ENCODE peak calls at places on chromosome 22, in seven cellular contexts. N is right lobe of liver, M is thoracic aorta, E is psoas muscle, Y is AG09309, H is cardiac fibroblast, K is upper lobe of right lung. O is an unnamed sample.

GRCh38 chr22:47290706-47291430 is 528.4 kb downstream of the TBC1D22A start:
- DNase-seq in K (peak; percentile 21), E (no peak), Y (no peak), H (no peak), M (no peak), N (no peak), O (no peak)

GRCh38 chr22:41523464-41524221 is 20.6 kb downstream of the POLR3H start:
- DNase-seq in E (peak; percentile 25), N (no peak), H (peak; percentile 68), K (no peak), Y (no peak), M (no peak), O (no peak)

GRCh38 chr22:45212992-45213751 is 27.5 kb downstream of the KIAA0930 start:
- DNase-seq in Y (no peak), E (peak; percentile 57), N (peak; percentile 38), M (peak; percentile 38), K (peak; percentile 67), H (peak; percentile 68), O (no peak)

GRCh38 chr22:22986640-22987039 is 83.7 kb upstream of the GNAZ start:
- DNase-seq in H (no peak), E (no peak), Y (no peak), M (no peak), N (no peak), K (no peak), O (no peak)

GRCh38 chr22:22756109-22756508 is 111.7 kb downstream of the GGTLC2 start:
- DNase-seq in H (no peak), K (no peak), E (no peak), M (no peak), N (no peak), Y (no peak), O (no peak)

GRCh38 chr22:47453049-47453448 is 690.6 kb downstream of the TBC1D22A start:
- DNase-seq in Y (no peak), E (no peak), M (no peak), K (no peak), H (no peak), N (no peak), O (no peak)

GRCh38 chr22:16964366-16964765 is 43.7 kb downstream of the GAB4 start:
- DNase-seq in H (no peak), E (no peak), N (no peak), Y (no peak), K (no peak), M (no peak), O (no peak)

GRCh38 chr22:42072606-42073330 is 1.3 kb upstream of the PHETA2 start:
- DNase-seq in H (no peak), E (no peak), Y (no peak), N (no peak), M (no peak), K (no peak), O (no peak)

GRCh38 chr22:30167327-30167726 is 79.2 kb downstream of the LIF start:
- DNase-seq in Y (no peak), N (no peak), H (no peak), E (no peak), K (no peak), M (no peak), O (no peak)

GRCh38 chr22:42214625-42215415 is 55.6 kb downstream of the TCF20 start:
- DNase-seq in M (no peak), N (no peak), K (no peak), E (peak; percentile 28), Y (no peak), H (no peak), O (no peak)

GRCh38 chr22:17284917-17285316 is 65.7 kb upstream of the ADA2 start:
- DNase-seq in K (no peak), Y (no peak), M (no peak), N (no peak), E (no peak), H (no peak), O (no peak)

GRCh38 chr22:48106215-48106614 is 1343.8 kb downstream of the TBC1D22A start:
- DNase-seq in Y (no peak), M (no peak), N (no peak), H (no peak), E (no peak), K (no peak), O (no peak)

GRCh38 chr22:27133951-27134664 is 476.7 kb downstream of the MIAT start:
- DNase-seq in H (peak; percentile 92), Y (peak; percentile 62), E (peak; percentile 57), N (no peak), M (no peak), K (no peak), O (no peak)

GRCh38 chr22:40709752-40710413 is 30.6 kb downstream of the MCHR1 start:
- DNase-seq in K (no peak), Y (no peak), E (peak; percentile 28), H (no peak), N (no peak), M (no peak), O (no peak)

GRCh38 chr22:31627223-31627731 is 34.7 kb downstream of the PISD start:
- DNase-seq in N (no peak), Y (no peak), H (no peak), E (no peak), M (no peak), K (no peak), O (no peak)

GRCh38 chr22:19753090-19753842 is 7.3 kb upstream of the TBX1 start:
- DNase-seq in N (no peak), Y (no peak), M (no peak), K (no peak), H (no peak), E (no peak), O (no peak)
- TF ChIP-seq CTCF in N (no peak), Y (no peak), M (no peak), K (no peak), H (no peak), E (no peak), O (no peak)

GRCh38 chr22:25050566-25050965 is 98.0 kb downstream of the KIAA1671 start:
- DNase-seq in Y (no peak), N (no peak), H (no peak), M (no peak), E (no peak), K (no peak), O (no peak)

GRCh38 chr22:25051983-25052710 is 99.6 kb downstream of the KIAA1671 start:
- DNase-seq in N (no peak), E (no peak), M (no peak), H (no peak), Y (no peak), K (no peak), O (no peak)

GRCh38 chr22:25049770-25050169 is 97.3 kb downstream of the KIAA1671 start:
- DNase-seq in E (no peak), M (no peak), H (no peak), N (no peak), K (no peak), Y (no peak), O (no peak)

GRCh38 chr22:25048659-25049657 is 96.4 kb downstream of the KIAA1671 start:
- DNase-seq in Y (no peak), K (peak; percentile 75), M (no peak), E (peak; percentile 56), H (peak; percentile 75), N (peak; percentile 65), O (no peak)

DNA sequence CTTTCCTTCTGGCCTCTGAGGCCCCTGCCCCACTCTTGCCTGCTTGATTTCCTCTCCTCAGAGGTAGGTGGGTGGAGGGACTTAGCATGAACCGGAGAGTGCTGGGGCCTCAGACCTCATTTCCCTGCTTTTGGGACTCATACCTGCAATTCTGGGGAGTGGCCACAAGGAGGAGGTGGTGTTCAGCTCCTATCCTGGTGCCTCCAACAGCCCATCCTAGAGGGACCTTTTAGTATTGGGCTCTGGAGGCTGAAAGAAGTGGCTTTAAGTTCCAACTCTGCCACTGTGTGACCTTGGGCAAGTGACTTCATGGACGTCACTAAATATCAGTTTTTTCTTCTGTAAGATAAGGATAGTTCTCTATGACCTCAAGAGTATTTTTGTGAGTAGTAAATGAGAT is 98.6 kb downstream of the KIAA1671 start:
- DNase-seq in Y (no peak), E (no peak), M (no peak), H (no peak), N (no peak), K (no peak), O (no peak)
- TF ChIP-seq CTCF in Y (peak; percentile 20), E (peak; percentile 10), M (no peak), H (peak; percentile 51), N (no peak), K (peak; percentile 25), O (peak; percentile 66)

DNA sequence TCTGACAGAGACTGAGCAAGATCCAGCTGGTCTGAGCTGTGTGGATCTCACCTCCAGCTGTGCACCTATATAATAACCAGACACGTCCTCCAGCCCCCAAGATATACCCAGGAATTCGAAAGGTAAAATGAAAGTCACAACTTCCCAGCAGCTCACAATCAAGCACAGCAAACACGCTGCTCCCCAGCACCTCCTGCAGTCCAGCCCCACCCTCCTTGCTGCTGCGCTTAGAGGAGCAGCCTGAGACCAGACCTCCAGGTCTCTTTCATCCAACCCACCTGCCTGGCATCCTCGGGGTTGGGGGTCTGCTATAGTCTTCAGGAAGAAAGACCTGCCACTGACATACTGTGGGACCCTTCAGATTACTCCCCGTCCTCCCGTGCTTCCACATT is 3.0 kb upstream of the APOL4 start:
- DNase-seq in K (no peak), N (no peak), Y (no peak), E (no peak), H (no peak), M (no peak), O (no peak)
- TF ChIP-seq CTCF in K (no peak), N (no peak), Y (no peak), E (no peak), H (no peak), M (no peak), O (no peak)

GRCh38 chr22:37334859-37335818 is 52.8 kb downstream of the CYTH4 start:
- DNase-seq in K (no peak), N (no peak), Y (no peak), H (peak; percentile 27), M (no peak), E (no peak), O (no peak)
- TF ChIP-seq CTCF in K (no peak), N (no peak), Y (no peak), H (no peak), M (no peak), E (no peak), O (no peak)

GRCh38 chr22:46226577-46226976 is 23.5 kb downstream of the CDPF1 start:
- DNase-seq in K (no peak), Y (no peak), M (no peak), E (no peak), H (no peak), N (no peak), O (no peak)
- TF ChIP-seq CTCF in K (no peak), Y (no peak), M (no peak), E (no peak), H (no peak), N (no peak), O (no peak)